ENCODE peak calls at places on chromosome 3, in five cellular contexts. J is activated T-cell treated with anti-CD3 and anti-CD28 coated beads for 24 hours; N is stimulated activated CD8-positive, alpha-beta memory T cell treated with anti-CD3 and anti-CD28 coated beads, Interleukin-15, amount 100 ng/mL, for 4 hours; W is ELR; P is tibial artery. A is an unnamed sample.

GRCh38 chr3:63029921-63030320 is 154.7 kb upstream of the CADPS start:
- DNase-seq in J (no peak), N (no peak), W (no peak), P (no peak), A (no peak)

GRCh38 chr3:85821130-85821756 is 862.5 kb downstream of the CADM2 start:
- DNase-seq in J (no peak), N (no peak), W (no peak), P (no peak), A (no peak)

GRCh38 chr3:196774191-196774820 is 34.6 kb downstream of the PAK2 start:
- DNase-seq in J (no peak), N (no peak), W (peak), P (no peak), A (no peak)

GRCh38 chr3:167908745-167909442 is 173.4 kb downstream of the SERPINI1 start:
- DNase-seq in J (no peak), N (no peak), W (no peak), P (no peak), A (no peak)

GRCh38 chr3:133943639-133944131 is 48.0 kb upstream of the RAB6B start:
- DNase-seq in J (no peak), N (no peak), W (peak), P (peak), A (no peak)

GRCh38 chr3:13113346-13114335 is 40.4 kb upstream of the IQSEC1 start:
- DNase-seq in J (no peak), N (no peak), W (no peak), P (peak), A (no peak)

GRCh38 chr3:114319453-114319852 is 25.6 kb downstream of the TIGIT start:
- DNase-seq in J (no peak), N (no peak), W (peak), P (no peak), A (no peak)

GRCh38 chr3:99721633-99722007 is 83.2 kb downstream of the COL8A1 start:
- DNase-seq in J (no peak), N (no peak), W (no peak), P (no peak), A (no peak)

GRCh38 chr3:57974796-57975388 is 33.3 kb upstream of the FLNB start:
- DNase-seq in J (no peak), N (no peak), W (peak), P (no peak), A (no peak)

GRCh38 chr3:13509066-13509815 is 29.1 kb downstream of the HDAC11 start:
- DNase-seq in J (no peak), N (no peak), W (no peak), P (peak), A (no peak)

A was measured in stimulated activated CD4-positive, alpha-beta T cell treated with anti-CD3 and anti-CD28 coated beads, Interleukin-2, amount 100 ng/mL, for 48 hours.